ENCODE peak calls at places on chromosomes 3 and 15, in ten cellular contexts. I is tibial nerve, N is endothelial cell of umbilical vein, P is astrocyte of the cerebellum, R is AG04450, O is fibroblast of villous mesenchyme, B is RWPE2, X is IMR-90, T is BE2C, C is AG09309. K is an unnamed sample.

GRCh38 chr3:53544357-53544756 is 49.9 kb downstream of the CACNA1D start:
- DNase-seq in T (no peak), R (no peak), X (no peak), O (no peak), P (no peak), N (no peak), I (no peak), B (no peak), C (no peak), K (no peak)

GRCh38 chr3:55143928-55144671 is 216.2 kb upstream of the LRTM1 start:
- DNase-seq in R (no peak), X (peak), T (no peak), P (peak), B (no peak), O (peak), I (no peak), N (no peak), C (no peak), K (no peak)

GRCh38 chr3:48989126-48989795 is 780 bp upstream of the P4HTM start:
- DNase-seq in P (no peak), X (peak), R (no peak), B (no peak), I (no peak), N (no peak), T (peak), C (no peak), O (peak), K (no peak)

GRCh38 chr15:85479071-85479647 is 98.8 kb downstream of the AKAP13 start:
- DNase-seq in O (peak), I (no peak), T (no peak), B (no peak), P (peak), X (peak), C (peak), N (peak), R (no peak), K (no peak)

GRCh38 chr3:170555329-170555728 is 30.5 kb downstream of the SLC7A14 start:
- DNase-seq in O (no peak), I (no peak), T (no peak), P (no peak), X (peak), C (no peak), B (no peak), N (no peak), R (no peak), K (no peak)

GRCh38 chr3:14324224-14324944 is 78.0 kb upstream of the SLC6A6 start:
- DNase-seq in X (peak), T (no peak), P (no peak), B (no peak), I (no peak), C (no peak), R (no peak), O (no peak), N (no peak), K (peak)

GRCh38 chr15:72961326-72961725 is 90.9 kb upstream of the NEO1 start:
- DNase-seq in I (no peak), C (no peak), P (no peak), R (no peak), N (no peak), T (no peak), X (no peak), B (no peak), O (no peak), K (no peak)

GRCh38 chr3:126911162-126912026 is 71.5 kb upstream of the PLXNA1 start:
- DNase-seq in B (peak), R (no peak), T (no peak), C (peak), P (peak), X (peak), I (no peak), N (peak), O (peak), K (peak)

GRCh38 chr15:62549345-62549970 is 384.4 kb upstream of the C2CD4B start:
- DNase-seq in P (no peak), X (peak), I (no peak), B (no peak), T (peak), C (no peak), N (peak), R (no peak), O (peak), K (no peak)

GRCh38 chr3:58497074-58497473 is 5.2 kb downstream of the KCTD6 start:
- DNase-seq in T (no peak), O (no peak), I (no peak), C (no peak), X (no peak), N (no peak), P (peak), B (no peak), R (no peak), K (no peak)

GRCh38 chr15:68558318-68559305 is 20.2 kb upstream of the CORO2B start:
- DNase-seq in O (no peak), I (peak), R (no peak), C (no peak), P (no peak), B (peak), N (no peak), X (no peak), T (no peak), K (peak)

GRCh38 chr3:101171797-101172196 is 148.6 kb downstream of the IMPG2 start:
- DNase-seq in T (no peak), N (no peak), R (no peak), O (no peak), P (no peak), B (no peak), C (no peak), X (no peak), I (no peak), K (no peak)

GRCh38 chr15:63122002-63122893 is 587 bp downstream of the LACTB start:
- DNase-seq in C (peak), I (peak), R (no peak), X (peak), N (peak), B (peak), T (peak), P (no peak), O (peak), K (peak)

GRCh38 chr3:153443961-153444360 is 281.9 kb downstream of the RAP2B start:
- DNase-seq in I (no peak), C (no peak), X (peak), O (peak), B (no peak), T (no peak), R (no peak), P (no peak), N (peak), K (no peak)

GRCh38 chr3:187770224-187770623 is 25.0 kb upstream of the BCL6 start:
- DNase-seq in X (no peak), R (no peak), P (no peak), O (no peak), T (no peak), C (no peak), B (no peak), N (no peak), I (no peak), K (no peak)

GRCh38 chr3:174430986-174431385 is 428.1 kb upstream of the NAALADL2 start:
- DNase-seq in I (no peak), T (no peak), N (no peak), R (no peak), P (no peak), B (no peak), C (no peak), O (no peak), X (no peak), K (no peak)

GRCh38 chr3:15731024-15731423 is 66.8 kb downstream of the ANKRD28 start:
- DNase-seq in O (no peak), R (no peak), T (no peak), X (no peak), I (no peak), C (no peak), B (no peak), P (no peak), N (no peak), K (no peak)

GRCh38 chr15:61083781-61084134 is 145.3 kb downstream of the RORA start:
- DNase-seq in X (no peak), O (no peak), P (no peak), C (no peak), N (no peak), T (no peak), I (no peak), R (no peak), B (no peak), K (no peak)

GRCh38 chr3:8210752-8211405 is 290.7 kb upstream of the LMCD1 start:
- DNase-seq in O (no peak), B (no peak), X (peak), I (no peak), C (no peak), N (no peak), P (no peak), T (no peak), R (no peak), K (no peak)

GRCh38 chr15:90351479-90352108 is 490 bp upstream of the ZNF774 start:
- DNase-seq in R (no peak), X (no peak), N (peak), P (no peak), B (no peak), C (no peak), I (no peak), T (no peak), O (no peak), K (peak)

GRCh38 chr15:47541587-47541986 is 175.7 kb upstream of the SEMA6D start:
- DNase-seq in T (no peak), I (no peak), P (no peak), N (no peak), R (no peak), C (no peak), X (no peak), B (no peak), O (no peak), K (no peak)

GRCh38 chr3:33915796-33916589 is 117.6 kb downstream of the PDCD6IP start:
- DNase-seq in T (peak), X (peak), O (no peak), C (no peak), B (no peak), I (no peak), N (no peak), P (no peak), R (no peak), K (no peak)

GRCh38 chr3:133437391-133438093 is 37.7 kb downstream of the BFSP2 start:
- DNase-seq in R (no peak), X (peak), O (no peak), B (no peak), N (peak), C (no peak), I (no peak), P (no peak), T (no peak), K (no peak)

GRCh38 chr3:38227989-38228388 is 37.6 kb upstream of the SLC22A13 start:
- DNase-seq in C (no peak), I (no peak), X (peak), B (no peak), P (peak), R (no peak), O (peak), N (peak), T (no peak), K (no peak)

GRCh38 chr3:122458992-122459391 is 43.1 kb upstream of the WDR5B start:
- DNase-seq in T (no peak), P (peak), B (no peak), I (no peak), N (peak), R (peak), C (peak), X (peak), O (peak), K (no peak)

GRCh38 chr3:196268270-196269163 is 19.0 kb downstream of the PCYT1A start:
- DNase-seq in O (peak), N (no peak), P (peak), I (no peak), X (peak), C (no peak), R (no peak), T (no peak), B (no peak), K (no peak)

GRCh38 chr15:92005154-92005553 is 151.6 kb downstream of the SLCO3A1 start:
- DNase-seq in B (no peak), R (no peak), I (no peak), N (no peak), C (no peak), X (no peak), P (no peak), T (peak), O (no peak), K (no peak)

GRCh38 chr3:134333522-134334181 is 40.6 kb downstream of the AMOTL2 start:
- DNase-seq in N (no peak), I (no peak), O (peak), B (no peak), X (peak), C (peak), R (no peak), P (no peak), T (no peak), K (no peak)

GRCh38 chr15:84552896-84553295 is 47.9 kb upstream of the ZSCAN2 start:
- DNase-seq in C (no peak), B (no peak), N (no peak), P (no peak), X (peak), O (no peak), I (no peak), R (no peak), T (no peak), K (no peak)

GRCh38 chr3:131192701-131193100 is 166.0 kb downstream of the NEK11 start:
- DNase-seq in B (no peak), X (no peak), I (no peak), P (no peak), T (no peak), O (no peak), N (no peak), R (no peak), C (no peak), K (no peak)

GRCh38 chr3:131194816-131195215 is 168.1 kb downstream of the NEK11 start:
- DNase-seq in C (no peak), B (no peak), P (no peak), T (no peak), R (no peak), I (no peak), X (no peak), O (no peak), N (no peak), K (no peak)

DNA sequence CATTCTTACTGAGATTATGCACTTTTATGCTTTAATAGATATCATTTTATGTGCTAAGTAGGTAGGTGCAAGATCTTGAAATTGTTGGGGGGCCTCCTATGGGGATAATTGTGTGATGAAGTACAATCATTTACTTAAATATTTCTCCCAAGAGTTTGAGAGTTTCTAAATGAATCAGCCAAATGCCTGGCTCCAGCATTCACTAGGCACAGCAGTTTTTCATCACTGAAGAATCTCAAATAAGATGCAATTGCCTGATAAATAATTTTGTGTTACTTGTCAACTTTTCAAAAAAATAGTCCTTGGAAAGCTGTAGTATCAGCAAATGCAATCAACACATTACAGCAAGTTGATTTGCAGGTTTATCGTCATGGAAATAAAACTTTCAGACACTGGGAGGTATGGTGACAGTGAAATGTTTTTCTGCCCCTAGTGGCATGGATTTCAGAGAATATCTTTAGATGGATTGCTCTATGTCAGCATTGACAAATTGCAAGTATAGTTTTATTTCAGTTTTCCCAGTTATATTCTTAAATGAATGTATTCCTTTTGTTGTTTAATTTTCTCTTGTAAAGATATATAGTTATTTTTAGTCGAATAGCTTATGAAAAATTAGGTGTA is 167.1 kb downstream of the NEK11 start:
- DNase-seq in X (no peak), P (no peak), B (no peak), T (no peak), R (no peak), O (no peak), N (no peak), C (no peak), I (no peak), K (no peak)
- TF ChIP-seq CTCF in X (no peak), P (no peak), B (peak), T (peak), R (no peak), O (no peak), N (no peak), C (no peak), I (no peak), K (no peak)

DNA sequence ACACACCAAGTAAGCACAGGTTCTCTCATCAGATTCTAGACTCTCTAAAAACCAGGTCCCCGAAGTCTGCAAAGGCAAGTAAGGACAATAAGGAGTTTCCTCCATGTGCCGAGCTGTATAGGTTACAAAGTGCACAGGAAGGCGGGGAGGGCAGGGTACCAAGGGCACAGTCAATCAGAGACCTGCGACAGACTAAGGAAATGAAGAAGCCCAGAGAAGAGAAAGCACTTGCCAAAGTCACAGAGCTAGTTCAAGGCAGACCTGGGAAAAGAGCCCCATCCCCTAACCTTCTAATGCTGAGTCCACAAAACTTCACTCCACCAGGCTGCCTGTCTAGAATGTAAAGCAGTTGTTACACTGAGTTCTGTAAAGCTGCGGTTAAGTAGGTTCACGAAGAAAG is 1.7 kb downstream of the SEC13 start:
- DNase-seq in X (no peak), N (no peak), C (no peak), B (no peak), R (no peak), T (no peak), I (no peak), P (no peak), O (no peak), K (no peak)
- H3K4me3 ChIP-seq in X (peak), N (peak), C (peak), B (no peak), R (peak), T (no peak), I (no peak), P (peak), O (peak), K (no peak)

GRCh38 chr3:171788546-171789351 is 21.5 kb downstream of the PLD1 start:
- DNase-seq in C (peak), N (peak), B (no peak), X (peak), R (no peak), I (no peak), O (peak), T (no peak), P (no peak), K (no peak)
- TF ChIP-seq CTCF in C (no peak), N (no peak), B (no peak), X (no peak), R (no peak), I (no peak), O (no peak), T (peak), P (no peak), K (no peak)

GRCh38 chr15:76338555-76339301 is 2.2 kb downstream of the ISL2 start:
- DNase-seq in O (no peak), I (no peak), N (no peak), T (no peak), C (no peak), B (no peak), X (no peak), R (no peak), P (no peak), K (no peak)
- H3K4me3 ChIP-seq in O (no peak), I (no peak), N (no peak), T (no peak), C (no peak), B (no peak), X (peak), R (peak), P (no peak), K (peak)

GRCh38 chr3:137669519-137670060 is 94.5 kb upstream of the SOX14 start:
- DNase-seq in X (no peak), T (no peak), I (no peak), R (no peak), B (no peak), P (no peak), O (no peak), C (no peak), N (no peak), K (no peak)
- TF ChIP-seq CTCF in X (no peak), T (no peak), I (no peak), R (no peak), B (no peak), P (no peak), O (no peak), C (no peak), N (no peak), K (no peak)

GRCh38 chr3:52408466-52408865 is 36.4 kb downstream of the SEMA3G start:
- DNase-seq in C (no peak), R (no peak), I (no peak), P (no peak), T (no peak), X (no peak), O (no peak), N (no peak), B (peak), K (peak)
- H3K4me3 ChIP-seq in C (peak), R (peak), I (no peak), P (peak), T (no peak), X (no peak), O (no peak), N (no peak), B (no peak), K (no peak)

GRCh38 chr15:70854669-70854976 is 666 bp upstream of the LARP6 start:
- DNase-seq in X (peak), T (no peak), I (no peak), R (no peak), N (peak), P (peak), C (no peak), O (no peak), B (no peak), K (no peak)
- TF ChIP-seq CTCF in X (peak), T (no peak), I (no peak), R (peak), N (no peak), P (no peak), C (peak), O (no peak), B (peak), K (no peak)

GRCh38 chr15:82679626-82680199 is 30.0 kb downstream of the AP3B2 start:
- DNase-seq in C (no peak), R (no peak), P (no peak), B (peak), I (no peak), X (no peak), N (no peak), O (no peak), T (no peak), K (no peak)
- H3K4me3 ChIP-seq in C (no peak), R (no peak), P (no peak), B (peak), I (no peak), X (no peak), N (no peak), O (no peak), T (peak), K (peak)

GRCh38 chr3:87006844-87007439 is 16.0 kb upstream of the VGLL3 start:
- DNase-seq in N (no peak), I (no peak), P (no peak), B (no peak), R (no peak), T (no peak), X (peak), C (no peak), O (peak), K (no peak)
- TF ChIP-seq CTCF in N (no peak), I (peak), P (peak), B (peak), R (peak), T (peak), X (peak), C (peak), O (peak), K (no peak)